ENCODE peak calls at places on chromosome 12, in four cellular contexts. One of them, this sample, is unnamed.

GRCh38 chr12:3416670-3417069 is 74.3 kb upstream of the PRMT8 start:
- DNase-seq in CD8-positive, alpha-beta T cell: no peak
- DNase-seq in A549: no peak
- DNase-seq in cardiac muscle cell: no peak
- DNase-seq in this sample: no peak

GRCh38 chr12:4796218-4796617 is 76.0 kb downstream of the GALNT8 start:
- DNase-seq in A549: no peak
- DNase-seq in CD8-positive, alpha-beta T cell: no peak
- DNase-seq in cardiac muscle cell: no peak
- DNase-seq in this sample: no peak

GRCh38 chr12:41141076-41141475 is 47.0 kb upstream of the PDZRN4 start:
- DNase-seq in cardiac muscle cell: no peak
- DNase-seq in CD8-positive, alpha-beta T cell: no peak
- DNase-seq in A549: no peak
- DNase-seq in this sample: no peak

GRCh38 chr12:107464644-107465043 is 221.0 kb upstream of the PWP1 start:
- DNase-seq in cardiac muscle cell: no peak
- DNase-seq in A549: no peak
- DNase-seq in CD8-positive, alpha-beta T cell: no peak
- DNase-seq in this sample: no peak

GRCh38 chr12:39897315-39897714 is 208.6 kb downstream of the SLC2A13 start:
- DNase-seq in A549: no peak
- DNase-seq in CD8-positive, alpha-beta T cell: no peak
- DNase-seq in cardiac muscle cell: no peak
- DNase-seq in this sample: no peak

GRCh38 chr12:118052324-118053070 is 8.5 kb downstream of the WSB2 start:
- DNase-seq in cardiac muscle cell: peak
- DNase-seq in CD8-positive, alpha-beta T cell: no peak
- DNase-seq in A549: peak
- DNase-seq in this sample: no peak

GRCh38 chr12:104888456-104888855 is 69.6 kb downstream of the SLC41A2 start:
- DNase-seq in CD8-positive, alpha-beta T cell: no peak
- DNase-seq in A549: no peak
- DNase-seq in cardiac muscle cell: no peak
- DNase-seq in this sample: no peak

GRCh38 chr12:45191239-45191638 is 24.7 kb upstream of the ANO6 start:
- DNase-seq in cardiac muscle cell: peak
- DNase-seq in CD8-positive, alpha-beta T cell: no peak
- DNase-seq in A549: no peak
- DNase-seq in this sample: no peak

GRCh38 chr12:99137124-99137845 is 492.2 kb downstream of the APAF1 start:
- DNase-seq in CD8-positive, alpha-beta T cell: no peak
- DNase-seq in A549: no peak
- DNase-seq in cardiac muscle cell: no peak
- DNase-seq in this sample: no peak

DNA sequence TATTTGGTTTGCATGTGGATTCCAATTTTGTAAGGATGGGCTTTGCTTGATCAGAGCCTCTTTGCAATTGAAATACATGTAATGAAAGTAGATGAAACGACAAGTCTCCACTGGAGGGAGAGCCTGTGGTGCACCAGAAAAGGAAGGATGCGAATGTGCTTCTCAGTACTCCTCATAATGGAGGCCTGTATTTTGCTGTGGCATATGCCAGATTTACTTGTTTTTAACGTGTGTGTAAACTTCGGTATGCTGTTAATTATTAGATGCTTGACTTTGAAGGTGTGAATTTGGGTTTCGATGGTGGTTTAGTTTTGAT is 2.8 kb downstream of the DYRK2 start:
- DNase-seq in A549: peak
- DNase-seq in cardiac muscle cell: peak
- DNase-seq in CD8-positive, alpha-beta T cell: peak
- DNase-seq in this sample: no peak
- H3K4me3 ChIP-seq in A549: no peak
- H3K4me3 ChIP-seq in cardiac muscle cell: peak
- H3K4me3 ChIP-seq in CD8-positive, alpha-beta T cell: peak
- H3K4me3 ChIP-seq in this sample: no peak

DNA sequence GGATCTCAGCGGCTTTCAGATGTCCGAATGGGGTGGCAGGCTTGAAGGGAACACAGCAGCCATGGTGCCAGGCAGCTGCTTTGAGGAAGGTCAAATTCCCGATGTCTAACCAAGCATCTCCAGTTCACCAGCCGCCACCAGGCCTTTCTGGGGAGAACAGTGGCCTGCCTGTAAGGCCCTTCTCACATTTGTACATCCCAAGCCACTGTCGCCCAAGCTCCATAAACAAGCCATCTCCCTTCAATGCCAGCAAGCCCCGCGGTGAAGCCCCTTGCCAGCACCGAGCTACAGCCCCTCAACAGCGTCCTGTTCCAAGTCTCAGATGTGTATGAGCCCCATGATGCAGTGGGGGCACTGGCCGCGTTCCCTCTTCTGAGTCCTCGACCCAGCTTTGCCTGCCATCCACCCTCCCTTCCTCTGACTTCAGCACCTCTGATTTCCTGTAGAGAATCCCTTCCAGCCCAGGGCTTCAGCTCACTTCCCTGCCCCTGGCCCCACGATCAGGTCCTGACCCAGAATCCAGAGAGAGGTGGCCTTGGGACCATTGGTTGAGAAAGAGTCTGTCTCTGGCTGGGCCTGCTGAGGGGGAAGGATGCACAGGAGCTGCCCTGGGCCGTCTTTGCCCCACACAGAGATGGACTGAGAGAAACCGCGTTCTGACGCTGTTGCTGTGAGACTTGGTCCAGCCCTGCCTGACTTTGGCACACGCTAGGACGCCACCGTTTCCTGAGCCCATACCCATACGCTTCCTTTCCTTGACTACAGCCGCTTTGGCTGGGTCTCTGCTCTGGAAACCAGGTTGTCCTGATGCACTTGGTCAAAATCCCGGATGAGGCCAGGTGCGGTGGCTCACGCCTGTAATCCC is 1.9 kb upstream of the MMP17 start:
- DNase-seq in CD8-positive, alpha-beta T cell: no peak
- DNase-seq in A549: no peak
- DNase-seq in cardiac muscle cell: no peak
- DNase-seq in this sample: no peak
- H3K4me3 ChIP-seq in CD8-positive, alpha-beta T cell: no peak
- H3K4me3 ChIP-seq in A549: no peak
- H3K4me3 ChIP-seq in cardiac muscle cell: no peak
- H3K4me3 ChIP-seq in this sample: no peak

GRCh38 chr12:129564768-129565167 is 339.1 kb downstream of the TMEM132D start:
- DNase-seq in cardiac muscle cell: no peak
- DNase-seq in CD8-positive, alpha-beta T cell: no peak
- DNase-seq in A549: no peak
- DNase-seq in this sample: no peak
- H3K4me3 ChIP-seq in cardiac muscle cell: no peak
- H3K4me3 ChIP-seq in CD8-positive, alpha-beta T cell: no peak
- H3K4me3 ChIP-seq in A549: no peak
- H3K4me3 ChIP-seq in this sample: no peak

GRCh38 chr12:6757028-6757689 is 4.2 kb upstream of the MLF2 start:
- DNase-seq in CD8-positive, alpha-beta T cell: no peak
- DNase-seq in cardiac muscle cell: no peak
- DNase-seq in A549: no peak
- DNase-seq in this sample: no peak

GRCh38 chr12:6758511-6758910 is 5.6 kb upstream of the MLF2 start:
- DNase-seq in cardiac muscle cell: no peak
- DNase-seq in A549: no peak
- DNase-seq in CD8-positive, alpha-beta T cell: no peak
- DNase-seq in this sample: no peak

GRCh38 chr12:6761849-6762248 is 4.3 kb upstream of the PTMS start:
- DNase-seq in A549: no peak
- DNase-seq in cardiac muscle cell: no peak
- DNase-seq in CD8-positive, alpha-beta T cell: no peak
- DNase-seq in this sample: no peak

GRCh38 chr12:6763380-6763779 is 2.8 kb upstream of the PTMS start:
- DNase-seq in cardiac muscle cell: no peak
- DNase-seq in CD8-positive, alpha-beta T cell: no peak
- DNase-seq in A549: no peak
- DNase-seq in this sample: no peak

GRCh38 chr12:6759741-6760140 is 6.4 kb upstream of the PTMS start:
- DNase-seq in A549: no peak
- DNase-seq in CD8-positive, alpha-beta T cell: no peak
- DNase-seq in cardiac muscle cell: no peak
- DNase-seq in this sample: no peak
- H3K4me3 ChIP-seq in A549: no peak
- H3K4me3 ChIP-seq in CD8-positive, alpha-beta T cell: no peak
- H3K4me3 ChIP-seq in cardiac muscle cell: no peak
- H3K4me3 ChIP-seq in this sample: no peak

GRCh38 chr12:124941170-124941527 is 26.7 kb upstream of the UBC start:
- DNase-seq in A549: no peak
- DNase-seq in cardiac muscle cell: no peak
- DNase-seq in CD8-positive, alpha-beta T cell: no peak
- DNase-seq in this sample: no peak
- H3K4me3 ChIP-seq in A549: peak
- H3K4me3 ChIP-seq in cardiac muscle cell: no peak
- H3K4me3 ChIP-seq in CD8-positive, alpha-beta T cell: peak
- H3K4me3 ChIP-seq in this sample: peak

GRCh38 chr12:851343-851742 is 98.2 kb downstream of the RAD52 start:
- DNase-seq in cardiac muscle cell: peak
- DNase-seq in CD8-positive, alpha-beta T cell: no peak
- DNase-seq in A549: no peak
- DNase-seq in this sample: no peak
- H3K4me3 ChIP-seq in cardiac muscle cell: no peak
- H3K4me3 ChIP-seq in CD8-positive, alpha-beta T cell: no peak
- H3K4me3 ChIP-seq in A549: no peak
- H3K4me3 ChIP-seq in this sample: no peak

GRCh38 chr12:70002912-70003255 is 177.9 kb downstream of the MYRFL start:
- DNase-seq in CD8-positive, alpha-beta T cell: no peak
- DNase-seq in cardiac muscle cell: no peak
- DNase-seq in A549: no peak
- DNase-seq in this sample: no peak

GRCh38 chr12:70008944-70009343 is 183.9 kb downstream of the MYRFL start:
- DNase-seq in CD8-positive, alpha-beta T cell: no peak
- DNase-seq in A549: no peak
- DNase-seq in cardiac muscle cell: no peak
- DNase-seq in this sample: no peak

GRCh38 chr12:70007687-70008086 is 182.7 kb downstream of the MYRFL start:
- DNase-seq in A549: no peak
- DNase-seq in cardiac muscle cell: peak
- DNase-seq in CD8-positive, alpha-beta T cell: no peak
- DNase-seq in this sample: peak

GRCh38 chr12:70005864-70006618 is 181.0 kb downstream of the MYRFL start:
- DNase-seq in A549: no peak
- DNase-seq in cardiac muscle cell: no peak
- DNase-seq in CD8-positive, alpha-beta T cell: no peak
- DNase-seq in this sample: no peak

GRCh38 chr12:70006619-70006973 is 181.6 kb downstream of the MYRFL start:
- DNase-seq in cardiac muscle cell: no peak
- DNase-seq in A549: no peak
- DNase-seq in CD8-positive, alpha-beta T cell: no peak
- DNase-seq in this sample: no peak
- H3K4me3 ChIP-seq in cardiac muscle cell: no peak
- H3K4me3 ChIP-seq in A549: no peak
- H3K4me3 ChIP-seq in CD8-positive, alpha-beta T cell: no peak
- H3K4me3 ChIP-seq in this sample: no peak

This sample was measured in LNCaP clone FGC.